ENCODE peak calls at places on chromosomes 13 and 19, in ten cellular contexts. F, Z, L, T, V, E, U, A, I and O are unnamed samples.
A peak's percentile ranks its signal among the peaks of the same experiment; 100 is the strongest.

GRCh38 chr19:31408460-31409124 is 59.4 kb upstream of the TSHZ3 start:
- DNase-seq in I (no peak), V (no peak), L (no peak), E (no peak), U (no peak), A (peak; percentile 87), Z (no peak), F (no peak), T (no peak), O (no peak)

GRCh38 chr19:29143183-29143582 is 69.8 kb downstream of the UQCRFS1 start:
- DNase-seq in V (no peak), E (no peak), L (no peak), F (no peak), Z (no peak), I (no peak), A (no peak), U (no peak), T (no peak), O (no peak)

GRCh38 chr13:51223284-51224270 is 1.4 kb downstream of the FAM124A start:
- DNase-seq in U (no peak), Z (peak; percentile 74), V (peak; percentile 13), A (no peak), L (no peak), E (no peak), F (no peak), T (no peak), I (no peak), O (no peak)

GRCh38 chr13:80690208-80690607 is 349.3 kb upstream of the SPRY2 start:
- DNase-seq in Z (no peak), L (no peak), U (no peak), F (no peak), A (no peak), I (no peak), T (no peak), V (no peak), E (no peak), O (no peak)

GRCh38 chr19:50377051-50377441 is 789 bp downstream of the NR1H2 start:
- DNase-seq in Z (no peak), I (no peak), L (no peak), A (no peak), E (no peak), U (peak; percentile 65), F (peak; percentile 56), V (no peak), T (peak; percentile 27), O (no peak)

GRCh38 chr13:77853701-77854100 is 64.9 kb downstream of the EDNRB start:
- DNase-seq in U (no peak), Z (peak; percentile 95), V (no peak), I (no peak), E (no peak), T (no peak), L (no peak), A (no peak), F (no peak), O (no peak)

GRCh38 chr13:52411629-52412028 is 5.7 kb upstream of the THSD1 start:
- DNase-seq in U (no peak), A (peak; percentile 81), I (no peak), L (no peak), Z (no peak), E (no peak), F (no peak), V (no peak), T (no peak), O (peak; percentile 16)

GRCh38 chr13:79403113-79403512 is 2.9 kb downstream of the RBM26 start:
- DNase-seq in U (no peak), E (no peak), A (no peak), Z (no peak), I (no peak), T (no peak), L (no peak), V (no peak), F (no peak), O (no peak)

GRCh38 chr13:50948576-50948975 is 39.0 kb downstream of the RNASEH2B start:
- DNase-seq in L (no peak), U (no peak), I (no peak), E (no peak), A (peak; percentile 5), T (no peak), F (no peak), Z (no peak), V (no peak), O (no peak)

GRCh38 chr13:110483386-110483785 is 78.1 kb downstream of the RAB20 start:
- DNase-seq in L (no peak), E (no peak), V (no peak), T (no peak), F (no peak), A (no peak), U (no peak), Z (no peak), I (no peak), O (no peak)

GRCh38 chr13:33721719-33722118 is 96.2 kb upstream of the RFC3 start:
- DNase-seq in E (no peak), I (no peak), A (peak; percentile 62), T (no peak), Z (no peak), V (no peak), U (no peak), F (no peak), L (no peak), O (no peak)

GRCh38 chr13:36030670-36031331 is 100.4 kb downstream of the DCLK1 start:
- DNase-seq in V (no peak), A (peak; percentile 18), U (no peak), I (no peak), E (no peak), Z (peak; percentile 3), L (no peak), T (no peak), F (no peak), O (no peak)

GRCh38 chr19:49064768-49065611 is at the start of gene NTF4:
- DNase-seq in V (no peak), T (no peak), A (no peak), I (no peak), L (no peak), E (no peak), F (peak; percentile 66), U (peak; percentile 20), Z (peak; percentile 88), O (no peak)

GRCh38 chr19:867301-867793 is 7.9 kb downstream of the CFD start:
- DNase-seq in F (no peak), I (no peak), E (no peak), L (no peak), Z (peak; percentile 50), U (no peak), A (no peak), T (no peak), V (no peak), O (no peak)

GRCh38 chr19:12482505-12482886 is 2.1 kb downstream of the ZNF709 start:
- DNase-seq in L (no peak), A (no peak), T (no peak), Z (no peak), V (no peak), U (no peak), I (no peak), E (no peak), F (no peak), O (peak; percentile 33)

GRCh38 chr19:45913874-45914830 is at the start of gene NANOS2:
- DNase-seq in V (no peak), E (no peak), L (no peak), U (no peak), T (no peak), F (peak; percentile 24), Z (peak; percentile 84), I (no peak), A (no peak), O (no peak)

GRCh38 chr19:51808333-51808986 is 13.5 kb downstream of the FPR3 start:
- DNase-seq in T (no peak), L (no peak), F (no peak), U (no peak), Z (no peak), V (no peak), E (no peak), A (no peak), I (no peak), O (no peak)

GRCh38 chr19:49801966-49802661 is 11.0 kb downstream of the FUZ start:
- DNase-seq in V (peak; percentile 99), F (peak; percentile 93), U (peak; percentile 79), Z (peak; percentile 84), I (no peak), L (no peak), T (no peak), E (no peak), A (peak; percentile 86), O (no peak)

GRCh38 chr13:25493930-25494707 is 122.3 kb downstream of the ATP8A2 start:
- DNase-seq in L (no peak), I (no peak), U (no peak), F (no peak), V (no peak), A (no peak), T (no peak), Z (peak; percentile 36), E (no peak), O (no peak)

GRCh38 chr19:46533085-46534081 is 37.7 kb upstream of the PNMA8B start:
- DNase-seq in E (no peak), L (no peak), A (no peak), U (no peak), T (no peak), I (no peak), F (peak; percentile 21), Z (peak; percentile 69), V (no peak), O (no peak)

GRCh38 chr13:51848674-51849073 is 3.7 kb upstream of the TMEM272 start:
- DNase-seq in Z (no peak), F (no peak), T (no peak), A (peak; percentile 67), L (no peak), U (no peak), I (no peak), V (no peak), E (no peak), O (no peak)

GRCh38 chr19:9597027-9597426 is 12.7 kb upstream of the ZNF121 start:
- DNase-seq in T (no peak), V (no peak), Z (no peak), A (peak; percentile 92), F (no peak), L (no peak), U (no peak), I (no peak), E (no peak), O (no peak)

GRCh38 chr13:33536639-33537425 is 251.3 kb upstream of the STARD13 start:
- DNase-seq in E (no peak), I (no peak), F (peak; percentile 7), A (peak; percentile 95), Z (no peak), U (no peak), V (no peak), T (no peak), L (no peak), O (no peak)

GRCh38 chr13:46475586-46475991 is 77.4 kb upstream of the LRCH1 start:
- DNase-seq in L (no peak), E (no peak), A (no peak), Z (no peak), U (no peak), F (peak; percentile 57), I (no peak), V (no peak), T (no peak), O (no peak)

GRCh38 chr19:48493718-48494515 is 17.7 kb downstream of the LMTK3 start:
- DNase-seq in I (no peak), V (no peak), U (no peak), A (no peak), L (no peak), Z (no peak), T (no peak), F (no peak), E (no peak), O (no peak)

GRCh38 chr19:18966304-18966703 is 25.3 kb upstream of the HOMER3 start:
- DNase-seq in E (no peak), Z (no peak), T (no peak), I (no peak), A (no peak), F (no peak), U (no peak), L (no peak), V (no peak), O (no peak)

GRCh38 chr19:14440049-14440448 is 6.9 kb downstream of the PKN1 start:
- DNase-seq in T (no peak), V (peak; percentile 55), L (peak; percentile 79), U (peak; percentile 71), Z (no peak), I (peak; percentile 77), A (no peak), E (peak; percentile 52), F (no peak), O (peak; percentile 37)

GRCh38 chr13:27370305-27370853 is 54.0 kb upstream of the GTF3A start:
- DNase-seq in E (no peak), T (no peak), F (peak; percentile 51), Z (no peak), I (no peak), U (no peak), L (no peak), V (no peak), A (no peak), O (no peak)